ENCODE peak calls at places on chromosome 1, in seven cellular contexts. O is AG10803, N is choroid plexus epithelial cell, L is mucosa of gallbladder, Y is midbrain, X is left cardiac atrium, W is left ventricle myocardium inferior. V is an unnamed sample.

GRCh38 chr1:176949033-176949662 is 215.4 kb downstream of the ASTN1 start:
- DNase-seq in O (peak; percentile 23), N (peak; percentile 15), L (peak; percentile 13), Y (no peak), X (peak; percentile 58), W (peak; percentile 25), V (peak; percentile 58)

GRCh38 chr1:113617438-113618141 is 141.7 kb downstream of the PHTF1 start:
- DNase-seq in O (no peak), N (peak; percentile 10), L (no peak), Y (no peak), X (no peak), W (no peak), V (no peak)

GRCh38 chr1:175576870-175577269 is 166.5 kb downstream of the TNR start:
- DNase-seq in O (no peak), N (no peak), L (no peak), Y (no peak), X (no peak), W (no peak), V (no peak)

GRCh38 chr1:2340086-2340917 is 51.1 kb downstream of the MORN1 start:
- DNase-seq in O (no peak), N (no peak), L (no peak), Y (no peak), X (no peak), W (no peak), V (peak; percentile 53)

GRCh38 chr1:160206421-160207117 is 1.4 kb downstream of the PEA15 start:
- DNase-seq in O (peak; percentile 92), N (peak; percentile 94), L (no peak), Y (no peak), X (no peak), W (no peak), V (no peak)

GRCh38 chr1:160167056-160167455 is 15.7 kb downstream of the ATP1A4 start:
- DNase-seq in O (no peak), N (no peak), L (no peak), Y (no peak), X (no peak), W (no peak), V (no peak)

GRCh38 chr1:201876148-201876547 is 12.6 kb upstream of the SHISA4 start:
- DNase-seq in O (no peak), N (peak; percentile 51), L (no peak), Y (no peak), X (no peak), W (no peak), V (no peak)

GRCh38 chr1:119873166-119874025 is 22.9 kb downstream of the ADAM30 start:
- DNase-seq in O (peak; percentile 95), N (peak; percentile 79), L (no peak), Y (no peak), X (no peak), W (no peak), V (peak; percentile 19)